ENCODE peak calls at places on chromosomes 3 and 15, in seven cellular contexts. C is Kasumi-1, H is T-cell, E is hippocampal formation, Y is astrocyte, W is posterior cingulate gyrus, A is glutamatergic neuron. R is an unnamed sample.

GRCh38 chr3:17140670-17141505 is 256.1 kb downstream of the PLCL2 start:
- DNase-seq in A (no peak), C (no peak), H (no peak), Y (no peak), E (no peak), W (no peak), R (no peak)

GRCh38 chr3:16406579-16406978 is 106.9 kb downstream of the RFTN1 start:
- DNase-seq in C (no peak), A (no peak), E (no peak), Y (no peak), H (no peak), W (no peak), R (no peak)

GRCh38 chr3:22951910-22952309 is 251.2 kb upstream of the UBE2E2 start:
- DNase-seq in C (no peak), W (no peak), Y (no peak), H (no peak), E (no peak), A (no peak), R (no peak)

GRCh38 chr3:134937256-134938023 is 142.4 kb downstream of the EPHB1 start:
- DNase-seq in C (no peak), H (no peak), E (no peak), W (no peak), A (peak), Y (no peak), R (no peak)

GRCh38 chr3:97937205-97937604 is 35.0 kb downstream of the RIOX2 start:
- DNase-seq in E (no peak), W (no peak), A (no peak), H (no peak), C (no peak), Y (no peak), R (no peak)

GRCh38 chr3:136817448-136817847 is 1.5 kb upstream of the SLC35G2 start:
- DNase-seq in W (no peak), C (no peak), Y (peak), E (no peak), H (no peak), A (no peak), R (peak)

GRCh38 chr3:33461097-33461496 is 20.9 kb upstream of the UBP1 start:
- DNase-seq in C (no peak), Y (no peak), A (no peak), W (no peak), H (no peak), E (no peak), R (no peak)

GRCh38 chr3:179829391-179829790 is 176.6 kb downstream of the USP13 start:
- DNase-seq in H (no peak), E (no peak), W (no peak), Y (no peak), C (no peak), A (no peak), R (no peak)

GRCh38 chr3:65875395-65876027 is 163.2 kb downstream of the MAGI1 start:
- DNase-seq in H (no peak), E (no peak), Y (no peak), C (peak), A (no peak), W (no peak), R (no peak)

GRCh38 chr15:70741107-70741511 is 22.2 kb downstream of the UACA start:
- DNase-seq in H (no peak), Y (peak), W (no peak), C (no peak), A (no peak), E (no peak), R (peak)

GRCh38 chr3:157239082-157239704 is 79.2 kb upstream of the CCNL1 start:
- DNase-seq in A (peak), W (no peak), Y (peak), C (peak), E (peak), H (peak), R (peak)

GRCh38 chr3:63364495-63364894 is 86.4 kb downstream of the SYNPR start:
- DNase-seq in A (no peak), W (no peak), E (no peak), C (peak), Y (peak), H (no peak), R (peak)

GRCh38 chr3:160225181-160226025 is at the start of gene C3orf80:
- DNase-seq in A (peak), E (peak), Y (peak), W (peak), C (peak), H (no peak), R (peak)

GRCh38 chr3:5298453-5298852 is 110.9 kb downstream of the EDEM1 start:
- DNase-seq in C (peak), E (no peak), Y (no peak), H (no peak), W (no peak), A (no peak), R (no peak)

GRCh38 chr15:63338170-63338569 is 43.5 kb downstream of the CA12 start:
- DNase-seq in C (no peak), W (no peak), A (no peak), E (no peak), H (no peak), Y (peak), R (peak)

GRCh38 chr3:105365171-105365535 is 1.6 kb upstream of the ALCAM start:
- DNase-seq in W (no peak), H (no peak), E (no peak), Y (no peak), A (no peak), C (no peak), R (no peak)

GRCh38 chr3:114418724-114419543 is 125.1 kb downstream of the TIGIT start:
- DNase-seq in E (no peak), A (no peak), W (no peak), C (peak), Y (peak), H (no peak), R (peak)

GRCh38 chr15:75360391-75360790 is 8.0 kb downstream of the MAN2C1 start:
- DNase-seq in E (no peak), W (no peak), A (no peak), Y (no peak), C (no peak), H (no peak), R (no peak)

GRCh38 chr15:31069360-31070000 is 32.0 kb downstream of the TRPM1 start:
- DNase-seq in E (peak), H (no peak), Y (no peak), W (no peak), A (no peak), C (no peak), R (peak)

GRCh38 chr3:24624938-24625681 is 130.5 kb upstream of the THRB start:
- DNase-seq in A (no peak), Y (no peak), C (no peak), H (no peak), E (no peak), W (no peak), R (no peak)

GRCh38 chr3:190088890-190089289 is 31.8 kb downstream of the P3H2 start:
- DNase-seq in Y (peak), W (no peak), A (no peak), C (no peak), E (no peak), H (no peak), R (peak)

GRCh38 chr15:76433798-76434400 is 97.3 kb downstream of the ISL2 start:
- DNase-seq in E (no peak), C (no peak), A (no peak), Y (peak), H (no peak), W (no peak), R (peak)

GRCh38 chr3:158909870-158910269 is 108.0 kb downstream of the MFSD1 start:
- DNase-seq in Y (peak), E (no peak), A (no peak), H (no peak), W (no peak), C (no peak), R (no peak)

GRCh38 chr3:95715137-95715536 is 1099.3 kb upstream of the EPHA6 start:
- DNase-seq in H (no peak), E (no peak), C (no peak), Y (no peak), W (no peak), A (no peak), R (no peak)

GRCh38 chr15:58549013-58549779 is 117.4 kb downstream of the LIPC start:
- DNase-seq in E (no peak), W (no peak), C (no peak), Y (no peak), A (no peak), H (no peak), R (peak)

R was measured in IMR-90.